ENCODE peak calls at places on chromosomes 13 and 19, in five cellular contexts. One of them, this sample, is unnamed.

GRCh38 chr13:95023405-95023804 is 277.8 kb downstream of the ABCC4 start:
- DNase-seq in GM20000: no peak
- DNase-seq in MV-4-11: no peak
- DNase-seq in nucleus accumbens: no peak
- DNase-seq in CD4-positive, alpha-beta T cell: no peak
- DNase-seq in this sample: no peak

GRCh38 chr19:11373885-11374448 is 499 bp upstream of the SWSAP1 start:
- DNase-seq in GM20000: no peak
- DNase-seq in MV-4-11: peak
- DNase-seq in nucleus accumbens: no peak
- DNase-seq in CD4-positive, alpha-beta T cell: no peak
- DNase-seq in this sample: no peak

GRCh38 chr13:33739254-33739653 is 78.7 kb upstream of the RFC3 start:
- DNase-seq in GM20000: no peak
- DNase-seq in MV-4-11: no peak
- DNase-seq in nucleus accumbens: no peak
- DNase-seq in CD4-positive, alpha-beta T cell: no peak
- DNase-seq in this sample: no peak

GRCh38 chr19:3771033-3771905 is 759 bp downstream of the RAX2 start:
- DNase-seq in GM20000: no peak
- DNase-seq in MV-4-11: no peak
- DNase-seq in nucleus accumbens: no peak
- DNase-seq in CD4-positive, alpha-beta T cell: no peak
- DNase-seq in this sample: no peak

GRCh38 chr19:17797397-17798201 is 2.7 kb downstream of the B3GNT3 start:
- DNase-seq in GM20000: no peak
- DNase-seq in MV-4-11: peak
- DNase-seq in nucleus accumbens: no peak
- DNase-seq in CD4-positive, alpha-beta T cell: no peak
- DNase-seq in this sample: no peak

GRCh38 chr13:44014501-44014900 is 134.8 kb downstream of the LACC1 start:
- DNase-seq in GM20000: no peak
- DNase-seq in MV-4-11: no peak
- DNase-seq in nucleus accumbens: no peak
- DNase-seq in CD4-positive, alpha-beta T cell: no peak
- DNase-seq in this sample: no peak

GRCh38 chr13:35857769-35858168 is 273.4 kb downstream of the DCLK1 start:
- DNase-seq in GM20000: no peak
- DNase-seq in MV-4-11: no peak
- DNase-seq in nucleus accumbens: no peak
- DNase-seq in CD4-positive, alpha-beta T cell: no peak
- DNase-seq in this sample: no peak

GRCh38 chr13:23377603-23378002 is 55.9 kb downstream of the SACS start:
- DNase-seq in GM20000: no peak
- DNase-seq in MV-4-11: no peak
- DNase-seq in nucleus accumbens: no peak
- DNase-seq in CD4-positive, alpha-beta T cell: no peak
- DNase-seq in this sample: no peak

GRCh38 chr19:15432018-15432494 is 13.3 kb upstream of the AKAP8L start:
- DNase-seq in GM20000: peak
- DNase-seq in MV-4-11: no peak
- DNase-seq in nucleus accumbens: no peak
- DNase-seq in CD4-positive, alpha-beta T cell: no peak
- DNase-seq in this sample: no peak

GRCh38 chr19:6718741-6719539 is 1.5 kb downstream of the C3 start:
- DNase-seq in GM20000: no peak
- DNase-seq in MV-4-11: peak
- DNase-seq in nucleus accumbens: no peak
- DNase-seq in CD4-positive, alpha-beta T cell: peak
- DNase-seq in this sample: peak

GRCh38 chr19:46813570-46814358 is 25.4 kb upstream of the SLC1A5 start:
- DNase-seq in GM20000: no peak
- DNase-seq in MV-4-11: no peak
- DNase-seq in nucleus accumbens: no peak
- DNase-seq in CD4-positive, alpha-beta T cell: no peak
- DNase-seq in this sample: no peak

GRCh38 chr19:36212895-36213294 is 1.6 kb downstream of the ZNF565 start:
- DNase-seq in GM20000: no peak
- DNase-seq in MV-4-11: no peak
- DNase-seq in nucleus accumbens: no peak
- DNase-seq in CD4-positive, alpha-beta T cell: no peak
- DNase-seq in this sample: no peak

GRCh38 chr13:46373623-46374022 is 13.4 kb downstream of the RUBCNL start:
- DNase-seq in GM20000: no peak
- DNase-seq in MV-4-11: no peak
- DNase-seq in nucleus accumbens: no peak
- DNase-seq in CD4-positive, alpha-beta T cell: no peak
- DNase-seq in this sample: no peak

GRCh38 chr13:60426075-60426474 is 29.1 kb downstream of the TDRD3 start:
- DNase-seq in GM20000: no peak
- DNase-seq in MV-4-11: no peak
- DNase-seq in nucleus accumbens: no peak
- DNase-seq in CD4-positive, alpha-beta T cell: no peak
- DNase-seq in this sample: no peak

GRCh38 chr19:1251503-1252220 is 3.3 kb downstream of the MIDN start:
- DNase-seq in GM20000: no peak
- DNase-seq in MV-4-11: peak
- DNase-seq in nucleus accumbens: peak
- DNase-seq in CD4-positive, alpha-beta T cell: peak
- DNase-seq in this sample: no peak

GRCh38 chr13:111513766-111514611 is 193.5 kb downstream of the TEX29 start:
- DNase-seq in GM20000: no peak
- DNase-seq in MV-4-11: no peak
- DNase-seq in nucleus accumbens: no peak
- DNase-seq in CD4-positive, alpha-beta T cell: no peak
- DNase-seq in this sample: no peak